ENCODE peak calls at places on chromosomes 3 and 15, in seven cellular contexts. One of them, this sample, is unnamed.

GRCh38 chr3:12916159-12916558 is 74.8 kb upstream of the RPL32 start:
- DNase-seq in CD8-positive, alpha-beta T cell: peak
- DNase-seq in transverse colon: peak
- DNase-seq in HCT116: no peak
- DNase-seq in uterus: no peak
- DNase-seq in cardiac muscle cell: no peak
- DNase-seq in cardiac fibroblast: no peak
- DNase-seq in this sample: no peak

GRCh38 chr3:57974796-57975388 is 33.3 kb upstream of the FLNB start:
- DNase-seq in CD8-positive, alpha-beta T cell: no peak
- DNase-seq in transverse colon: no peak
- DNase-seq in HCT116: peak
- DNase-seq in uterus: no peak
- DNase-seq in cardiac muscle cell: peak
- DNase-seq in cardiac fibroblast: peak
- DNase-seq in this sample: peak

GRCh38 chr15:48408337-48408736 is 77.1 kb downstream of the DUT start:
- DNase-seq in CD8-positive, alpha-beta T cell: no peak
- DNase-seq in transverse colon: no peak
- DNase-seq in HCT116: no peak
- DNase-seq in uterus: no peak
- DNase-seq in cardiac muscle cell: no peak
- DNase-seq in cardiac fibroblast: no peak
- DNase-seq in this sample: no peak

GRCh38 chr15:53536479-53537120 is 222.9 kb downstream of the WDR72 start:
- DNase-seq in CD8-positive, alpha-beta T cell: no peak
- DNase-seq in transverse colon: no peak
- DNase-seq in HCT116: no peak
- DNase-seq in uterus: no peak
- DNase-seq in cardiac muscle cell: no peak
- DNase-seq in cardiac fibroblast: no peak
- DNase-seq in this sample: no peak

GRCh38 chr15:78157203-78157602 is 8.0 kb downstream of the IDH3A start:
- DNase-seq in CD8-positive, alpha-beta T cell: no peak
- DNase-seq in transverse colon: no peak
- DNase-seq in HCT116: no peak
- DNase-seq in uterus: no peak
- DNase-seq in cardiac muscle cell: no peak
- DNase-seq in cardiac fibroblast: no peak
- DNase-seq in this sample: no peak

GRCh38 chr3:158773845-158774542 is 27.9 kb upstream of the MFSD1 start:
- DNase-seq in CD8-positive, alpha-beta T cell: no peak
- DNase-seq in transverse colon: no peak
- DNase-seq in HCT116: no peak
- DNase-seq in uterus: peak
- DNase-seq in cardiac muscle cell: peak
- DNase-seq in cardiac fibroblast: peak
- DNase-seq in this sample: peak

GRCh38 chr3:11774296-11774877 is 72.3 kb downstream of the TAMM41 start:
- DNase-seq in CD8-positive, alpha-beta T cell: no peak
- DNase-seq in transverse colon: peak
- DNase-seq in HCT116: peak
- DNase-seq in uterus: no peak
- DNase-seq in cardiac muscle cell: peak
- DNase-seq in cardiac fibroblast: peak
- DNase-seq in this sample: peak

GRCh38 chr3:11770477-11771381 is 76.0 kb downstream of the TAMM41 start:
- DNase-seq in CD8-positive, alpha-beta T cell: peak
- DNase-seq in transverse colon: peak
- DNase-seq in HCT116: peak
- DNase-seq in uterus: peak
- DNase-seq in cardiac muscle cell: peak
- DNase-seq in cardiac fibroblast: peak
- DNase-seq in this sample: peak

GRCh38 chr3:195820186-195820585 is 8.5 kb upstream of the MUC4 start:
- DNase-seq in CD8-positive, alpha-beta T cell: no peak
- DNase-seq in transverse colon: no peak
- DNase-seq in HCT116: no peak
- DNase-seq in uterus: no peak
- DNase-seq in cardiac muscle cell: no peak
- DNase-seq in cardiac fibroblast: no peak
- DNase-seq in this sample: no peak

DNA sequence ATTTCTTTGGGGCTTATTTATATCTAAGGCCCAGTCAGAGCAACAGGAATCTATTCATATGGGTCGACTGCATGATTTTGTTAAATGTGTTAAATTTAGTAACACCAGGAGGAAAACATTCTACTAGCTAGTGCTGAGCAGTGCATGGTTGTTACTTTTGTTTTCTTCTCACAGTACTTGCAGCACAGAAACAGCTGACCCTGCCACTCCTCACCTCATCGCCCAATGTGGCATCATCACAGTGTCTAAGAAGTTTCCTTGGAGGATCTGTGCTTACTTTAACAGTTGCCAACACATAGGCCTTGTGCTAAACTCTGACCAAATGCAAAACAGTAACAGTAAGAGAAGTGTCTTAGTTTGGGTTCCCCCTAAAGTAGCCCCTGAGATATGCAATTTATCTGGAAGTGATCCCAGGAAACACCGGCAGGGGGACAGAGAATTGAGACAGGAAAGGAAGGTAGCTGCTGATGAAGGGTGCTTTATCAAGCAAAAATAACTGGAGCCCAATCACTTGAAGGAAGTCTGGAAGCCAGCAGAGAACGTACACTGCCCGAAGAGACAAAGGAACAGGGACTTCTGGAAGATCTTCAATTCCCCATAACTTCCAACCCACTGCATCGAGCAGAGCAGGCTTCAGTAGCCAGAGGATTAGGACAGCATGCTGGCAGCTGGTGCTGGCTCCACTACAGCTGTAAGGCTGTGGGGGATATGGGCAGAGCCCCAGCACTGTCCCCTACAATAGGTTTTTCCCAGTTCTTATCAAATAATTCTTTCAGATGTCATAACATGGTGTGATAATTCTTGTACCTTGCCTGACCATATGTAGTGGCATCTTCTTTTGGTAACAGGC is 36.0 kb upstream of the ULK4 start:
- DNase-seq in CD8-positive, alpha-beta T cell: no peak
- DNase-seq in transverse colon: no peak
- DNase-seq in HCT116: no peak
- DNase-seq in uterus: no peak
- DNase-seq in cardiac muscle cell: peak
- DNase-seq in cardiac fibroblast: peak
- DNase-seq in this sample: peak
- TF ChIP-seq CTCF in CD8-positive, alpha-beta T cell: no peak
- TF ChIP-seq CTCF in transverse colon: no peak
- TF ChIP-seq CTCF in HCT116: peak
- TF ChIP-seq CTCF in uterus: peak
- TF ChIP-seq CTCF in cardiac muscle cell: peak
- TF ChIP-seq CTCF in cardiac fibroblast: peak
- TF ChIP-seq CTCF in this sample: peak

GRCh38 chr3:150083653-150084037 is 113.0 kb upstream of the PFN2 start:
- DNase-seq in CD8-positive, alpha-beta T cell: no peak
- DNase-seq in transverse colon: peak
- DNase-seq in HCT116: no peak
- DNase-seq in uterus: peak
- DNase-seq in cardiac muscle cell: peak
- DNase-seq in cardiac fibroblast: peak
- DNase-seq in this sample: peak
- H3K4me3 ChIP-seq in CD8-positive, alpha-beta T cell: no peak
- H3K4me3 ChIP-seq in transverse colon: no peak
- H3K4me3 ChIP-seq in HCT116: no peak
- H3K4me3 ChIP-seq in uterus: no peak
- H3K4me3 ChIP-seq in cardiac muscle cell: no peak
- H3K4me3 ChIP-seq in cardiac fibroblast: peak
- H3K4me3 ChIP-seq in this sample: peak

DNA sequence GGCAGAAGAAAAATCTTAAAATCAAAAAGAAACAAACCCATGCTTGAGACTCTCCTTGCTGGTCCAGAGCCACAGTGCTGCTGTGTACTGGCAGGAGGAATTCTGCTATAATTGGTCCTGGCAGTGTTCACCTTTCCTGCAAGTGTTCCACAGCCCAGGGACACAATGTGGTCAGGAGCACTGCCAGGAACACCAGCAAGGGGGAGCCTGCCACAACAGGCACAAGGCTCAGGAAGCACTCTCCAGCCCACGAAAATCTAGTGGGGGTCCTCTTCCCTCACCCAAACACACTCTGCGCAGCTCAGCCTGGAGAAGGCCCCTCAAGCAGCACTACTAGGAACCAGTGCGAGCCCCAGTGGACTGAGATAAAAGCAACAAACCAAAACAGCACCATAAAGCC is 92.9 kb downstream of the UBE3A start:
- DNase-seq in CD8-positive, alpha-beta T cell: no peak
- DNase-seq in transverse colon: no peak
- DNase-seq in HCT116: no peak
- DNase-seq in uterus: no peak
- DNase-seq in cardiac muscle cell: peak
- DNase-seq in cardiac fibroblast: peak
- DNase-seq in this sample: peak
- TF ChIP-seq CTCF in CD8-positive, alpha-beta T cell: no peak
- TF ChIP-seq CTCF in transverse colon: no peak
- TF ChIP-seq CTCF in HCT116: peak
- TF ChIP-seq CTCF in uterus: no peak
- TF ChIP-seq CTCF in cardiac muscle cell: peak
- TF ChIP-seq CTCF in cardiac fibroblast: peak
- TF ChIP-seq CTCF in this sample: peak

GRCh38 chr15:70854669-70854976 is 666 bp upstream of the LARP6 start:
- DNase-seq in CD8-positive, alpha-beta T cell: no peak
- DNase-seq in transverse colon: no peak
- DNase-seq in HCT116: no peak
- DNase-seq in uterus: peak
- DNase-seq in cardiac muscle cell: peak
- DNase-seq in cardiac fibroblast: peak
- DNase-seq in this sample: peak

GRCh38 chr15:70857547-70858265 is 3.7 kb upstream of the LARP6 start:
- DNase-seq in CD8-positive, alpha-beta T cell: no peak
- DNase-seq in transverse colon: no peak
- DNase-seq in HCT116: no peak
- DNase-seq in uterus: no peak
- DNase-seq in cardiac muscle cell: peak
- DNase-seq in cardiac fibroblast: peak
- DNase-seq in this sample: peak

GRCh38 chr15:70856177-70856883 is 2.4 kb upstream of the LARP6 start:
- DNase-seq in CD8-positive, alpha-beta T cell: no peak
- DNase-seq in transverse colon: no peak
- DNase-seq in HCT116: no peak
- DNase-seq in uterus: no peak
- DNase-seq in cardiac muscle cell: peak
- DNase-seq in cardiac fibroblast: peak
- DNase-seq in this sample: peak

GRCh38 chr15:70855764-70856163 is 1.8 kb upstream of the LARP6 start:
- DNase-seq in CD8-positive, alpha-beta T cell: no peak
- DNase-seq in transverse colon: no peak
- DNase-seq in HCT116: no peak
- DNase-seq in uterus: no peak
- DNase-seq in cardiac muscle cell: no peak
- DNase-seq in cardiac fibroblast: no peak
- DNase-seq in this sample: no peak

GRCh38 chr15:70856884-70857546 is 3.1 kb upstream of the LARP6 start:
- DNase-seq in CD8-positive, alpha-beta T cell: no peak
- DNase-seq in transverse colon: peak
- DNase-seq in HCT116: peak
- DNase-seq in uterus: peak
- DNase-seq in cardiac muscle cell: peak
- DNase-seq in cardiac fibroblast: peak
- DNase-seq in this sample: peak
- H3K4me3 ChIP-seq in CD8-positive, alpha-beta T cell: no peak
- H3K4me3 ChIP-seq in transverse colon: no peak
- H3K4me3 ChIP-seq in HCT116: no peak
- H3K4me3 ChIP-seq in uterus: no peak
- H3K4me3 ChIP-seq in cardiac muscle cell: no peak
- H3K4me3 ChIP-seq in cardiac fibroblast: no peak
- H3K4me3 ChIP-seq in this sample: peak

GRCh38 chr3:59751606-59752005 is 701.8 kb upstream of the CFAP20DC start:
- DNase-seq in CD8-positive, alpha-beta T cell: no peak
- DNase-seq in transverse colon: no peak
- DNase-seq in HCT116: no peak
- DNase-seq in uterus: no peak
- DNase-seq in cardiac muscle cell: no peak
- DNase-seq in cardiac fibroblast: no peak
- DNase-seq in this sample: no peak

GRCh38 chr3:59753805-59754204 is 704.0 kb upstream of the CFAP20DC start:
- DNase-seq in CD8-positive, alpha-beta T cell: no peak
- DNase-seq in transverse colon: no peak
- DNase-seq in HCT116: no peak
- DNase-seq in uterus: no peak
- DNase-seq in cardiac muscle cell: no peak
- DNase-seq in cardiac fibroblast: no peak
- DNase-seq in this sample: no peak

GRCh38 chr3:59752925-59753324 is 703.1 kb upstream of the CFAP20DC start:
- DNase-seq in CD8-positive, alpha-beta T cell: no peak
- DNase-seq in transverse colon: no peak
- DNase-seq in HCT116: no peak
- DNase-seq in uterus: no peak
- DNase-seq in cardiac muscle cell: no peak
- DNase-seq in cardiac fibroblast: no peak
- DNase-seq in this sample: no peak

GRCh38 chr3:59749291-59749690 is 699.5 kb upstream of the CFAP20DC start:
- DNase-seq in CD8-positive, alpha-beta T cell: no peak
- DNase-seq in transverse colon: no peak
- DNase-seq in HCT116: no peak
- DNase-seq in uterus: no peak
- DNase-seq in cardiac muscle cell: no peak
- DNase-seq in cardiac fibroblast: no peak
- DNase-seq in this sample: no peak

DNA sequence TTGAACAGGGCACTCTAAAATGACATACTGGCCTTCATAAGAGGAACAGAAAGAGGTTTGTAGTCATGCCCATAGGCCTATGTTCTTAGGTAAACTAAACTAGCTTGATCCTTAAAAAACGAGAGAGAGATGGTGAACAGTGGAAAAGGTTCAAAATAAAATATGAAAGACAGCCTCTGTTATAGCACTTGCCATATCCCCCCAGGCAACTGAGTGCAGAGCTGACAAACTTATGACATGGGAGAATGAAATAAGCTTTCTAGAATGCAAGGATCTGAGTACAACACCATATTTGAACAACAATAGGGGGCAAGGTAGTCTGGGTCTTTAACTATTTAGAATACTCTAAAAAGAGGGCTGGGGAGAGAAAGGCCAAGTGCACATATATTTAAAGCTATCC is 700.6 kb upstream of the CFAP20DC start:
- DNase-seq in CD8-positive, alpha-beta T cell: no peak
- DNase-seq in transverse colon: no peak
- DNase-seq in HCT116: no peak
- DNase-seq in uterus: no peak
- DNase-seq in cardiac muscle cell: no peak
- DNase-seq in cardiac fibroblast: no peak
- DNase-seq in this sample: no peak
- TF ChIP-seq CTCF in CD8-positive, alpha-beta T cell: no peak
- TF ChIP-seq CTCF in transverse colon: no peak
- TF ChIP-seq CTCF in HCT116: no peak
- TF ChIP-seq CTCF in uterus: no peak
- TF ChIP-seq CTCF in cardiac muscle cell: no peak
- TF ChIP-seq CTCF in cardiac fibroblast: no peak
- TF ChIP-seq CTCF in this sample: no peak